ENCODE peak calls at places on chromosomes 12 and 14, in nine cellular contexts. One of them, this sample, is unnamed. For H3K27me3, the result is how much of the 10 kb centered on the place peaks cover.

GRCh38 chr14:64939817-64940190 is 2.7 kb downstream of the GPX2 start:
- DNase-seq in neural progenitor cell: no peak
- DNase-seq in lower lobe of right lung: no peak
- DNase-seq in transverse colon: no peak
- DNase-seq in IMR-90: no peak
- DNase-seq in adipocyte: no peak
- DNase-seq in ovary: no peak
- DNase-seq in osteoblast: no peak
- DNase-seq in upper lobe of left lung: no peak
- DNase-seq in this sample: no peak

GRCh38 chr12:97082029-97082428 is 175.0 kb downstream of the NEDD1 start:
- DNase-seq in neural progenitor cell: no peak
- DNase-seq in lower lobe of right lung: no peak
- DNase-seq in transverse colon: no peak
- DNase-seq in IMR-90: no peak
- DNase-seq in adipocyte: no peak
- DNase-seq in ovary: no peak
- DNase-seq in osteoblast: no peak
- DNase-seq in upper lobe of left lung: no peak
- DNase-seq in this sample: no peak

GRCh38 chr14:58659846-58660245 is 22.1 kb downstream of the DACT1 start:
- DNase-seq in neural progenitor cell: no peak
- DNase-seq in lower lobe of right lung: no peak
- DNase-seq in transverse colon: no peak
- DNase-seq in IMR-90: no peak
- DNase-seq in adipocyte: no peak
- DNase-seq in ovary: peak
- DNase-seq in osteoblast: no peak
- DNase-seq in upper lobe of left lung: no peak
- DNase-seq in this sample: no peak

GRCh38 chr12:102169922-102170698 is 27.5 kb downstream of the PMCH start:
- DNase-seq in neural progenitor cell: peak
- DNase-seq in lower lobe of right lung: no peak
- DNase-seq in transverse colon: no peak
- DNase-seq in IMR-90: peak
- DNase-seq in adipocyte: peak
- DNase-seq in ovary: no peak
- DNase-seq in osteoblast: peak
- DNase-seq in upper lobe of left lung: no peak
- DNase-seq in this sample: peak

GRCh38 chr12:131275824-131276223 is 322.1 kb downstream of the ADGRD1 start:
- DNase-seq in neural progenitor cell: no peak
- DNase-seq in lower lobe of right lung: peak
- DNase-seq in transverse colon: no peak
- DNase-seq in IMR-90: no peak
- DNase-seq in adipocyte: no peak
- DNase-seq in ovary: no peak
- DNase-seq in osteoblast: peak
- DNase-seq in upper lobe of left lung: no peak
- DNase-seq in this sample: no peak

GRCh38 chr12:121806556-121807308 is 2.9 kb downstream of the SETD1B start:
- DNase-seq in neural progenitor cell: peak
- DNase-seq in lower lobe of right lung: no peak
- DNase-seq in transverse colon: no peak
- DNase-seq in IMR-90: no peak
- DNase-seq in adipocyte: peak
- DNase-seq in ovary: no peak
- DNase-seq in osteoblast: peak
- DNase-seq in upper lobe of left lung: no peak
- DNase-seq in this sample: peak

GRCh38 chr14:31232081-31232480 is 24.5 kb upstream of the HECTD1 start:
- DNase-seq in neural progenitor cell: no peak
- DNase-seq in lower lobe of right lung: no peak
- DNase-seq in transverse colon: peak
- DNase-seq in IMR-90: no peak
- DNase-seq in adipocyte: no peak
- DNase-seq in ovary: no peak
- DNase-seq in osteoblast: no peak
- DNase-seq in upper lobe of left lung: no peak
- DNase-seq in this sample: no peak

GRCh38 chr14:69008411-69008810 is 29.3 kb upstream of the ACTN1 start:
- DNase-seq in neural progenitor cell: no peak
- DNase-seq in lower lobe of right lung: no peak
- DNase-seq in transverse colon: no peak
- DNase-seq in IMR-90: peak
- DNase-seq in adipocyte: peak
- DNase-seq in ovary: no peak
- DNase-seq in osteoblast: no peak
- DNase-seq in upper lobe of left lung: no peak
- DNase-seq in this sample: no peak

GRCh38 chr12:27946396-27946795 is 26.1 kb downstream of the PTHLH start:
- DNase-seq in neural progenitor cell: no peak
- DNase-seq in lower lobe of right lung: no peak
- DNase-seq in transverse colon: no peak
- DNase-seq in IMR-90: no peak
- DNase-seq in adipocyte: no peak
- DNase-seq in ovary: no peak
- DNase-seq in osteoblast: no peak
- DNase-seq in upper lobe of left lung: no peak
- DNase-seq in this sample: no peak

GRCh38 chr12:14771651-14772137 is 31.6 kb downstream of the WBP11 start:
- DNase-seq in neural progenitor cell: peak
- DNase-seq in lower lobe of right lung: no peak
- DNase-seq in transverse colon: no peak
- DNase-seq in IMR-90: no peak
- DNase-seq in adipocyte: no peak
- DNase-seq in ovary: no peak
- DNase-seq in osteoblast: peak
- DNase-seq in upper lobe of left lung: no peak
- DNase-seq in this sample: peak

GRCh38 chr14:49861581-49861922 is 9.0 kb upstream of the NEMF start:
- DNase-seq in neural progenitor cell: peak
- DNase-seq in lower lobe of right lung: peak
- DNase-seq in transverse colon: peak
- DNase-seq in IMR-90: peak
- DNase-seq in adipocyte: peak
- DNase-seq in ovary: peak
- DNase-seq in osteoblast: peak
- DNase-seq in upper lobe of left lung: peak
- DNase-seq in this sample: peak

GRCh38 chr14:92969470-92970232 is 46.7 kb downstream of the CHGA start:
- DNase-seq in neural progenitor cell: no peak
- DNase-seq in lower lobe of right lung: peak
- DNase-seq in transverse colon: no peak
- DNase-seq in IMR-90: no peak
- DNase-seq in adipocyte: no peak
- DNase-seq in ovary: no peak
- DNase-seq in osteoblast: peak
- DNase-seq in upper lobe of left lung: no peak
- DNase-seq in this sample: no peak

GRCh38 chr12:113512568-113512967 is 40.9 kb upstream of the LHX5 start:
- DNase-seq in neural progenitor cell: peak
- DNase-seq in lower lobe of right lung: no peak
- DNase-seq in transverse colon: no peak
- DNase-seq in IMR-90: no peak
- DNase-seq in adipocyte: no peak
- DNase-seq in ovary: no peak
- DNase-seq in osteoblast: no peak
- DNase-seq in upper lobe of left lung: no peak
- DNase-seq in this sample: peak

GRCh38 chr12:113514602-113515001 is 42.9 kb upstream of the LHX5 start:
- DNase-seq in neural progenitor cell: no peak
- DNase-seq in lower lobe of right lung: no peak
- DNase-seq in transverse colon: no peak
- DNase-seq in IMR-90: no peak
- DNase-seq in adipocyte: no peak
- DNase-seq in ovary: no peak
- DNase-seq in osteoblast: no peak
- DNase-seq in upper lobe of left lung: no peak
- DNase-seq in this sample: no peak

GRCh38 chr12:113519464-113520191 is 48.0 kb upstream of the LHX5 start:
- DNase-seq in neural progenitor cell: peak
- DNase-seq in lower lobe of right lung: no peak
- DNase-seq in transverse colon: no peak
- DNase-seq in IMR-90: no peak
- DNase-seq in adipocyte: no peak
- DNase-seq in ovary: no peak
- DNase-seq in osteoblast: no peak
- DNase-seq in upper lobe of left lung: no peak
- DNase-seq in this sample: peak

DNA sequence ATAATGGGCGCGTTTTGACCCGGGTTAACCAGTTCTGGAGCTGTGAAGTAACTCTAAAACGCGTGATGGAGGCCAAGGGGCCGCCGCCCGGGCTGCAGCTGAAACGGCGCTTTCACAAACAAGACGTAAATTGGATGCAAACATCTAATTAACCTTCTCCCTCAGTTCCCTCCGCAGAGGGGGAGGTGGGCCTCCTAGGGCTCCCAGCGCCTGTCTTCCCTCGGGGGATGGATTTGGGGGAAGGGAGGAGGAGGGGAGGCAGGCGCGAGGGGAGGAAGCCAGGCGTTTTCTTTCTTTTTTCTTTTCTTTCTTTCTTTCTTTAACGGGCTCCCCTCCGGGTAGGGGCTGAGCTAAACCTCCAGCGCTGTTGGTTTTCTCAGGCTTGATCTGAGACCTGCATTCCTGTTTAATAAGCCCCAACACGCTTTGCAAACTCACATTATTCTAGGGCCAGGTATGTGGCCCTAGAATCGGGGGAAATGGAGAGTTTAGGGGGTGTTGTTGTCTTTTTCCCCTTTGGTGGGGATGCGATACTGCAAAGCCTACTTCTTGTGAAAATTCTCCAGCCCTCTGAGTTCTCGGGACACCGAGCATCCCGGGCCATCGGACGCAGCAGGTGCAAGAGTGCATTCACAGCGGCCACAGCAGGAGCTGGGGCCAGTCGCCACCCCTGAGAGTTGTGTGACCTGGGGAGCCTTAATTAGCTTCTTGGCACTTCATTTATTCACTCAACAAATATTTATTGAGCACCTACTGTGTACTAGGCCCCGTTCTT is 43.6 kb upstream of the LHX5 start:
- DNase-seq in neural progenitor cell: peak
- DNase-seq in lower lobe of right lung: no peak
- DNase-seq in transverse colon: no peak
- DNase-seq in IMR-90: no peak
- DNase-seq in adipocyte: no peak
- DNase-seq in ovary: no peak
- DNase-seq in osteoblast: no peak
- DNase-seq in upper lobe of left lung: no peak
- DNase-seq in this sample: peak
- H3K4me3 ChIP-seq in neural progenitor cell: peak
- H3K4me3 ChIP-seq in lower lobe of right lung: no peak
- H3K4me3 ChIP-seq in transverse colon: no peak
- H3K4me3 ChIP-seq in IMR-90: no peak
- H3K4me3 ChIP-seq in adipocyte: no peak
- H3K4me3 ChIP-seq in ovary: no peak
- H3K4me3 ChIP-seq in osteoblast: no peak
- H3K4me3 ChIP-seq in upper lobe of left lung: no peak
- H3K4me3 ChIP-seq in this sample: peak

GRCh38 chr14:104115691-104116543 is 22.5 kb upstream of the KIF26A start:
- DNase-seq in neural progenitor cell: no peak
- DNase-seq in lower lobe of right lung: peak
- DNase-seq in transverse colon: peak
- DNase-seq in IMR-90: no peak
- DNase-seq in adipocyte: no peak
- DNase-seq in ovary: peak
- DNase-seq in osteoblast: peak
- DNase-seq in upper lobe of left lung: peak
- DNase-seq in this sample: peak
- H3K27me3 ChIP-seq in neural progenitor cell: half or more
- H3K27me3 ChIP-seq in lower lobe of right lung: under half
- H3K27me3 ChIP-seq in transverse colon: under half
- H3K27me3 ChIP-seq in IMR-90: under half
- H3K27me3 ChIP-seq in adipocyte: under half
- H3K27me3 ChIP-seq in ovary: under half
- H3K27me3 ChIP-seq in osteoblast: under half
- H3K27me3 ChIP-seq in upper lobe of left lung: under half
- H3K27me3 ChIP-seq in this sample: under half

GRCh38 chr12:30991466-30991865 is 64.9 kb downstream of the TSPAN11 start:
- DNase-seq in neural progenitor cell: no peak
- DNase-seq in lower lobe of right lung: no peak
- DNase-seq in transverse colon: no peak
- DNase-seq in IMR-90: no peak
- DNase-seq in adipocyte: no peak
- DNase-seq in ovary: no peak
- DNase-seq in osteoblast: peak
- DNase-seq in upper lobe of left lung: no peak
- DNase-seq in this sample: no peak
- H3K4me3 ChIP-seq in neural progenitor cell: no peak
- H3K4me3 ChIP-seq in lower lobe of right lung: no peak
- H3K4me3 ChIP-seq in transverse colon: no peak
- H3K4me3 ChIP-seq in IMR-90: no peak
- H3K4me3 ChIP-seq in adipocyte: no peak
- H3K4me3 ChIP-seq in ovary: no peak
- H3K4me3 ChIP-seq in osteoblast: no peak
- H3K4me3 ChIP-seq in upper lobe of left lung: no peak
- H3K4me3 ChIP-seq in this sample: no peak

DNA sequence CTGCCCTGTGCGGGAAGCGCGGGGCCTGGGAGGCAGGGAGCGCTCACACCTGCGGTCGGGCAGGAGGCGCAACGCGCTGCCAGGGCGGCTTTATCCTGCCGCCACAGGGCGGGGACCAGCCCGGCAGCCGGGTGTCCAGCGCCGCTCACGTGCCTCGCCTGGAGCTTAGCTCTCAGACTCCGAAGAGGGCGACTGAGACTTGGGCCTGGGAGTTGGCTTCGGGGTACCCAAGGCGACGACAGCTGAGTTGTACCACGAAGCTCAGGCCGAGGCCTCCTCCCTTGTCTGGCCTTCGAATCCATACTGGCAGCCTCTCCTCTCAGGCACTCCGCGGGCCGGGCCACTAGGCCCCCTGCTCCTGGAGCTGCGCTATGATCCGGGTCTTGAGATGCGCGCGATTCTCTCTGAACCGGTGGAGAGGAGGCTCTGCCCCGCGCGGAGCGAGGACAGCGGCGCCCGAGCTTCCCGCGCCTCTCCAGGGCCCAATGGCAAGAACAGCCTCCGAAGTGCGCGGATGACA is 6.9 kb downstream of the SIX1 start:
- DNase-seq in neural progenitor cell: peak
- DNase-seq in lower lobe of right lung: no peak
- DNase-seq in transverse colon: no peak
- DNase-seq in IMR-90: no peak
- DNase-seq in adipocyte: no peak
- DNase-seq in ovary: no peak
- DNase-seq in osteoblast: no peak
- DNase-seq in upper lobe of left lung: no peak
- DNase-seq in this sample: peak
- H3K27me3 ChIP-seq in neural progenitor cell: half or more
- H3K27me3 ChIP-seq in lower lobe of right lung: half or more
- H3K27me3 ChIP-seq in transverse colon: half or more
- H3K27me3 ChIP-seq in IMR-90: under half
- H3K27me3 ChIP-seq in adipocyte: under half
- H3K27me3 ChIP-seq in ovary: under half
- H3K27me3 ChIP-seq in osteoblast: under half
- H3K27me3 ChIP-seq in upper lobe of left lung: under half
- H3K27me3 ChIP-seq in this sample: half or more

GRCh38 chr14:103315368-103315911 is 18.6 kb upstream of the EIF5 start:
- DNase-seq in neural progenitor cell: no peak
- DNase-seq in lower lobe of right lung: peak
- DNase-seq in transverse colon: no peak
- DNase-seq in IMR-90: peak
- DNase-seq in adipocyte: no peak
- DNase-seq in ovary: no peak
- DNase-seq in osteoblast: peak
- DNase-seq in upper lobe of left lung: peak
- DNase-seq in this sample: peak
- H3K4me3 ChIP-seq in neural progenitor cell: no peak
- H3K4me3 ChIP-seq in lower lobe of right lung: no peak
- H3K4me3 ChIP-seq in transverse colon: no peak
- H3K4me3 ChIP-seq in IMR-90: no peak
- H3K4me3 ChIP-seq in adipocyte: no peak
- H3K4me3 ChIP-seq in ovary: no peak
- H3K4me3 ChIP-seq in osteoblast: no peak
- H3K4me3 ChIP-seq in upper lobe of left lung: no peak
- H3K4me3 ChIP-seq in this sample: no peak

GRCh38 chr12:114334395-114334794 is 71.5 kb downstream of the TBX5 start:
- DNase-seq in neural progenitor cell: no peak
- DNase-seq in lower lobe of right lung: no peak
- DNase-seq in transverse colon: no peak
- DNase-seq in IMR-90: no peak
- DNase-seq in adipocyte: no peak
- DNase-seq in ovary: no peak
- DNase-seq in osteoblast: no peak
- DNase-seq in upper lobe of left lung: no peak
- DNase-seq in this sample: no peak
- H3K27me3 ChIP-seq in neural progenitor cell: under half
- H3K27me3 ChIP-seq in lower lobe of right lung: under half
- H3K27me3 ChIP-seq in transverse colon: under half
- H3K27me3 ChIP-seq in IMR-90: under half
- H3K27me3 ChIP-seq in adipocyte: under half
- H3K27me3 ChIP-seq in ovary: under half
- H3K27me3 ChIP-seq in osteoblast: under half
- H3K27me3 ChIP-seq in upper lobe of left lung: under half
- H3K27me3 ChIP-seq in this sample: under half

This sample was measured in H7.